ENCODE peak calls at places on chromosomes 7 and 10, in six cellular contexts. E is tibial nerve, B is IMR-90, R is prostate gland, I is transverse colon, V is ovary. Z is an unnamed sample.

GRCh38 chr7:116075351-116076145 is 45.0 kb upstream of the TFEC start:
- DNase-seq in E (no peak), B (peak), R (no peak), I (no peak), V (no peak), Z (no peak)

GRCh38 chr7:29281782-29282541 is 87.4 kb downstream of the CHN2 start:
- DNase-seq in E (no peak), B (no peak), R (peak), I (no peak), V (no peak), Z (no peak)

GRCh38 chr10:12975266-12975665 is 26.2 kb downstream of the CCDC3 start:
- DNase-seq in E (no peak), B (no peak), R (no peak), I (no peak), V (no peak), Z (no peak)

GRCh38 chr10:98047009-98047741 is 16.8 kb upstream of the CRTAC1 start:
- DNase-seq in E (no peak), B (no peak), R (no peak), I (no peak), V (peak), Z (no peak)

GRCh38 chr7:136528329-136528728 is 340.1 kb upstream of the CHRM2 start:
- DNase-seq in E (no peak), B (peak), R (no peak), I (no peak), V (no peak), Z (no peak)

GRCh38 chr10:96858038-96858705 is 26.1 kb downstream of the LCOR start:
- DNase-seq in E (no peak), B (peak), R (no peak), I (no peak), V (no peak), Z (no peak)

GRCh38 chr10:22133640-22134624 is 83.9 kb downstream of the EBLN1 start:
- DNase-seq in E (no peak), B (no peak), R (no peak), I (no peak), V (no peak), Z (no peak)

GRCh38 chr10:51023611-51024010 is 50.7 kb upstream of the PRKG1 start:
- DNase-seq in E (no peak), B (peak), R (no peak), I (no peak), V (no peak), Z (no peak)

GRCh38 chr7:44277391-44277790 is 48.0 kb downstream of the CAMK2B start:
- DNase-seq in E (no peak), B (no peak), R (no peak), I (no peak), V (no peak), Z (no peak)

DNA sequence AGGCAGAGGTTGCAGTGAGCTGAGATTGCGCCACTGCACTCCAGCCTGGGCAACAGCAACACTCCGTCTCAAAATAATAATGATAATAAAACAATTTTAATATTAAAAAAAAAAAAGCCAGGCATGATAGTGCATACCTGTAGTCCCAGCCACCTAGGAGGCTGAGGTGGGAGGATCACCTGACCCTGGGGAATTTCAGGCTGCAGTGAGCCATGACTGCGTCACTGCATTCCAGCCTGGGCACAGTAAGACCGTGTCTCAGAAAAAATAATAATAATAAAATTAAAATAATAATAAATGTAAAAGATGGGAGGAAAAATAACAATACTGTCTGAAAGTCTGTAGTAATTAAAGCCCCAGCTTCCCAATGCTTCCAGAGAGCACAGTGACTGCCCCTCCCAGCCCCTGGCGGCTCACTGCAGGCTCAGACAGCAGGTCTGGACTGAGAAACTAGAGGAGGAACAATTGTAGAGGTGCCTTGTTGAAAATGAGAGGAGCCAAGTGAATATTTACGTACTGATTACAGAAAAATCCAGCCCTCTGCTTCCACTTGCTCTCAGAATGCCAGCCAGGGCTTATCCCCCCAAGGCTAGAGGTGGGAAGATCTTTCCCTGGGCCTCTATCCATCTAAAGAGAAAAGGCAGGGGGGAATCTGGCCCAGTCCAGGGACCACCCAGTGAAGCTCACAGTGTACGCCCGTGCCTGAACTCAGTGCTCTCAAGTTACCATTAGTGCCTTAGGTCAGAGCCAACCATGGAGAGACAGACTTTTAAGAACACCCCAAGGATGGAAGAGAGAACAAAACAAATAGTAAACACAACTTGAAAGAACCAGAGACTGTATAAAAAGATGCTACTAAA is 112.8 kb downstream of the PARD3 start:
- DNase-seq in E (no peak), B (no peak), R (no peak), I (no peak), V (no peak), Z (no peak)
- TF ChIP-seq POLR2A in E (no peak), B (no peak), R (no peak), I (no peak), V (no peak), Z (no peak)

DNA sequence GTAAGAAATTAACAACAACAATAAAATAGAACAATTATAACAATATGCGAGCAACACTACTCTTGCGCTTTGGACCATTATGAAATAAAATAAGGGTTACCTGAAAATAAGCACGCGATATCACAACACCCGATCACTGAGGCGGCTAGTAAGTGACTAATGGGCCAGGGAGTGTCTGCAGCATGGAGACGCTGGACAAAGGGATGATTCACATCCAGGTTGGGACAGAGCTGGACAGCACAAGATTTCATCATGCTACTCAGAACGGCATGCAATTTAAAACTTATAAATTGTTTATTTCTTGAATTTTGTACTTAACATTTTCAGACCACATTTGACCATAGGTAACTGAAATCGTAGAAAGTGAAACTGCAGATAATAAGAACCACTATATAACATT is 15.6 kb downstream of the HIBADH start:
- DNase-seq in E (no peak), B (peak), R (no peak), I (no peak), V (no peak), Z (no peak)
- H3K27ac ChIP-seq in E (no peak), B (no peak), R (no peak), I (no peak), V (no peak), Z (no peak)

GRCh38 chr7:151745090-151745638 is 131.8 kb downstream of the PRKAG2 start:
- DNase-seq in E (peak), B (peak), R (no peak), I (peak), V (no peak), Z (no peak)
- TF ChIP-seq POLR2A in E (no peak), B (no peak), R (no peak), I (no peak), V (no peak), Z (no peak)

GRCh38 chr10:132745511-132745910 is 40.4 kb downstream of the NKX6-2 start:
- DNase-seq in E (no peak), B (no peak), R (no peak), I (no peak), V (no peak), Z (no peak)

GRCh38 chr10:132745971-132746370 is 40.0 kb downstream of the NKX6-2 start:
- DNase-seq in E (no peak), B (no peak), R (no peak), I (no peak), V (no peak), Z (no peak)

GRCh38 chr10:132744839-132745238 is 41.1 kb downstream of the NKX6-2 start:
- DNase-seq in E (no peak), B (no peak), R (no peak), I (no peak), V (no peak), Z (no peak)

GRCh38 chr10:132746801-132747625 is 38.9 kb downstream of the NKX6-2 start:
- DNase-seq in E (no peak), B (no peak), R (no peak), I (no peak), V (no peak), Z (no peak)

DNA sequence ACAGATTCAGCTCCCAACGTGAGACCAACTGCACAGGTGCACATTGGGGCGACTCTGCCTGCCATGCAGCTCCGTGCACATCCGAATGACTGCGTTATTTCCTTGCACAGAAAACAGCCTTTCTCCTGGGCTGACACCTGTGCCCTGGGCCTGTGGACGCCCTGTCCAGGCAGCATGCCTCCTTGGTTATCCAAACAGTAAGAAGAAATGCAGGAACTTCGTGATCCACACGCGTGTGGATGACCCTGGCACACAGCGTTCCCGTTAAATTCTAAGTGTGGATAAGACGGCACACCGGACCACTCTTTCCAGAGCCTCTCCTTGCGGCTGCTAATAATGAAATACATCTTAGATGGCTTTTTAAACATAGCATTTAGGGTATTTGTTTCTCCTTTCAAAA is 39.6 kb downstream of the NKX6-2 start:
- DNase-seq in E (no peak), B (no peak), R (no peak), I (no peak), V (no peak), Z (no peak)
- H3K27ac ChIP-seq in E (no peak), B (no peak), R (no peak), I (no peak), V (no peak), Z (no peak)

GRCh38 chr7:76372984-76373833 is 14.4 kb upstream of the YWHAG start:
- DNase-seq in E (no peak), B (peak), R (no peak), I (no peak), V (no peak), Z (no peak)
- TF ChIP-seq POLR2A in E (no peak), B (no peak), R (no peak), I (no peak), V (no peak), Z (no peak)

GRCh38 chr7:80134536-80135305 is at the start of gene GNAI1:
- DNase-seq in E (no peak), B (peak), R (peak), I (peak), V (peak), Z (peak)
- H3K27ac ChIP-seq in E (peak), B (peak), R (peak), I (peak), V (peak), Z (peak)

GRCh38 chr10:132306951-132307751 is 599 bp downstream of the STK32C start:
- DNase-seq in E (no peak), B (no peak), R (peak), I (peak), V (peak), Z (peak)

GRCh38 chr10:132306341-132306685 is 1.4 kb downstream of the STK32C start:
- DNase-seq in E (no peak), B (no peak), R (no peak), I (no peak), V (no peak), Z (peak)

GRCh38 chr10:132309466-132309865 is 1.7 kb upstream of the STK32C start:
- DNase-seq in E (no peak), B (no peak), R (no peak), I (no peak), V (no peak), Z (no peak)

GRCh38 chr10:132308588-132309451 is 1.1 kb upstream of the STK32C start:
- DNase-seq in E (no peak), B (no peak), R (no peak), I (no peak), V (no peak), Z (no peak)

DNA sequence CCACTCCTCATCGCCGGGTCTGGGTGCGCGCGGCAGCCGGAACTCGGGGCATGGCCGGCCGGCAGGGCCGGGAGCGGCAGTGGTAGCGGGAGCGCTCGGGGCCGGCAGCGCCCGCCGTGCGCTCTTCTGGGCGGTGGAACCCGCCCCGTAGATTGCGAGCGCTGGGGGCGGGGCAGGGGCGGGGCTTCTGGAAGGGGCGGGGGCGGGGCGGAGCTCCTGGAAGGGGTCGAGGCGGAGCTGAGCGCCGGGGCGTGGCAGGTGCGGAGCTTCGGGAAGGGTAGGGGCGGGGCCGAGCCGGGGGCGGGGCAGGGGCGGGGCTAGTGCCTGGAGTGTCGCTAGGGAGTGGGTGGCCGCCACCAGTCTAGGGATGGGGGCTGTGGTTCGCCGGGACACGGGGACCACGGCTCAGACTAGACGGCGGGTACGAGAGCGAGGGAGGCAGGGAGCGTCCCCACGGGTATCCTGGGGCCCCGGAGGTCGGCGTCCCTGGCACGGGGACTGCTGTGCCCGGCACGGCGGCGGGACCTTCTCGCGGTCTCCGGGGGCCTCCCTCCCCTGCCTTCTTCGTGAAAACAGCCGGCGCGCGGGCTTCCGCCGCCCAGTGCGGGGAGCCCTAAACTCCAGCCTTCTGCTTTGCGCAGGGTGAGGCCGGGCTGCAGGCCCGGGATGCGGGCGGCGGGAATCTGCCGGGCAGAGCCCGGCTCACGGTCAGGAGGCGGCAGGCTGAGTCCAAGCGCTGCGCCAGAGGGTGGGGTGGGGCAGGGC is at the start of gene STK32C:
- DNase-seq in E (peak), B (peak), R (peak), I (peak), V (peak), Z (peak)
- TF ChIP-seq POLR2A in E (peak), B (no peak), R (peak), I (peak), V (no peak), Z (no peak)

GRCh38 chr7:16422100-16422430 is 727 bp upstream of the CRPPA start:
- DNase-seq in E (no peak), B (peak), R (no peak), I (no peak), V (no peak), Z (no peak)

GRCh38 chr7:16422917-16423316 is 1.6 kb upstream of the CRPPA start:
- DNase-seq in E (no peak), B (no peak), R (no peak), I (no peak), V (no peak), Z (no peak)

GRCh38 chr7:16420329-16420648 is 1.0 kb downstream of the CRPPA start:
- DNase-seq in E (no peak), B (no peak), R (no peak), I (no peak), V (no peak), Z (no peak)

GRCh38 chr7:16420649-16421332 is 547 bp downstream of the CRPPA start:
- DNase-seq in E (peak), B (peak), R (peak), I (peak), V (peak), Z (peak)

DNA sequence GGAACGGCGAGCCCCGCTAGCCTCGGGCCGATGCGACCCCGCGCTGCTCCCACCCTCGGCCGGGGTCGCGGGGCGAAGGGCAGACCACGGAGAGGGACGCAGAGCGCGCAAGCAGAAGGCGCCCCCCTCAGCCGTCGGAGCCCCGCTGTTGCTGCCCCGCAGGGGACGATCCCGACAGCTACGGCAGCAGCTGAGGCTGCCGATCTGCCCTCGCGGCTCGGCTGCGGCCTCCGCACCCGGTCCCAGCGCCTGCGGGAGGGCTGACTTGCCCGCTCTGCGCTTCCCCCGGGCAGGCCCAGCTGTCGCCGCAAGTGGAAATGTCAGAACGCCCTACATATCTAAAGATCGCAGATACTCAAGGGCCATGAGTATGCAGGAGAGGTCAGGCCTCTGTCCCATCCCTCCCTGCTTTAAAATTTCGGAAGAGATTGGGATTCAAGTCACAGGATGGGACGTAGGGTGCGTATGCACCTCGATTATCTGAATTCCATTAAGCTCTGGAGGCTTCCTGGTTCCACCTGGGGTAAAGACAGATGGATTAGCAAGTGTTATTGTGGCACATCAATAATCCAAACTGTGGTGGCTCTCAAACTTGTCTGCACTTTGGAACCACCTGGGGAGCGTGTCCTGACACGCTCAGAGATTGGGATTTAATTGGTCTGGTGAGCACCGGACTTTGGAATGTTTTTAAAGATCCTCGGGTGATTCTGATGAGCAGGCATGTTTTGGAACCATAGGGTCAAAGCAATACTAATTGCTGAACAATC is at the start of gene CRPPA:
- DNase-seq in E (peak), B (peak), R (peak), I (peak), V (peak), Z (no peak)
- H3K27ac ChIP-seq in E (peak), B (peak), R (peak), I (peak), V (peak), Z (peak)

GRCh38 chr7:23490357-23491131 is 20.3 kb upstream of the IGF2BP3 start:
- DNase-seq in E (no peak), B (no peak), R (no peak), I (peak), V (peak), Z (no peak)
- TF ChIP-seq POLR2A in E (no peak), B (no peak), R (no peak), I (no peak), V (no peak), Z (no peak)

DNA sequence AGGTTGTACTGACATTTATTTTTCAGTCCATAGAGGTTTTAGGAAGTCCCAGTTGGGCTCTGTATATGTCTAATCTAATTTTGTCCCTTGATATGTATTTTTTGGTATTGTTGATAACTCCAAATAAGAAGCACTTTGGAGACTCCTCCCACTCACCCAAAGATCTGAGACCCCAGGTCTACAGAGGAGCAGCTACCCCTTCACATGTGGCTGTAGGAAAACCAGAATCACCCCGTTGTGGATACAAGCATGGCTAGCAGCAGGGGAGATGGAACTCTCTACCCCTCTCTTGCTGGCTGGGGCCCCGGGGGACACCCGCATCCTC is 9.4 kb downstream of the HHEX start:
- DNase-seq in E (no peak), B (no peak), R (no peak), I (no peak), V (no peak), Z (no peak)
- H3K27ac ChIP-seq in E (no peak), B (peak), R (no peak), I (peak), V (no peak), Z (no peak)